ENCODE peak calls at places on chromosomes 11 and 22, in six cellular contexts. X is astrocyte of the cerebellum, E is hippocampal formation, V is non-pigmented ciliary epithelial cell, H is mucosa of gallbladder, G is frontal cortex. Y is an unnamed sample.

GRCh38 chr11:76188873-76189272 is 17.4 kb downstream of the WNT11 start:
- DNase-seq in G (no peak), X (no peak), E (no peak), V (no peak), H (no peak), Y (no peak)

GRCh38 chr11:6570691-6571427 is 32.6 kb downstream of the RRP8 start:
- DNase-seq in X (no peak), E (no peak), H (no peak), V (no peak), G (no peak), Y (no peak)

GRCh38 chr11:76147106-76147735 is 59.1 kb downstream of the WNT11 start:
- DNase-seq in G (no peak), V (no peak), H (no peak), X (no peak), E (no peak), Y (no peak)

GRCh38 chr22:24386814-24387550 is 40.4 kb upstream of the ADORA2A start:
- DNase-seq in X (no peak), G (no peak), H (no peak), E (no peak), V (no peak), Y (no peak)

GRCh38 chr11:103803062-103803461 is 233.4 kb upstream of the DDI1 start:
- DNase-seq in G (no peak), X (no peak), E (no peak), V (no peak), H (no peak), Y (peak; percentile 73)

GRCh38 chr11:75577198-75577597 is 15.1 kb downstream of the SERPINH1 start:
- DNase-seq in V (no peak), G (no peak), H (no peak), E (no peak), X (no peak), Y (no peak)

GRCh38 chr22:46581580-46582244 is 38.5 kb upstream of the GRAMD4 start:
- DNase-seq in V (no peak), H (no peak), E (no peak), G (no peak), X (no peak), Y (no peak)

GRCh38 chr11:12160680-12161079 is 50.3 kb downstream of the MICAL2 start:
- DNase-seq in H (no peak), X (no peak), V (no peak), G (no peak), E (no peak), Y (no peak)

Y was measured in kidney epithelial cell.